ENCODE peak calls at places on chromosomes 6 and 20, in ten cellular contexts. One of them, this sample, is unnamed.

GRCh38 chr6:46490425-46491200 is 636 bp downstream of the RCAN2 start:
- DNase-seq in OCI-LY7: peak; percentile 25
- DNase-seq in psoas muscle: peak; percentile 65
- DNase-seq in HAP-1: no peak
- DNase-seq in AG04450: no peak
- DNase-seq in aorta: peak; percentile 77
- DNase-seq in pancreas: peak; percentile 76
- DNase-seq in ovary: peak; percentile 27
- DNase-seq in IMR-90: no peak
- DNase-seq in heart left ventricle: peak; percentile 57
- DNase-seq in this sample: peak; percentile 80

GRCh38 chr6:161417712-161418457 is 144.0 kb upstream of the AGPAT4 start:
- DNase-seq in OCI-LY7: no peak
- DNase-seq in psoas muscle: peak; percentile 69
- DNase-seq in HAP-1: no peak
- DNase-seq in AG04450: peak; percentile 76
- DNase-seq in aorta: no peak
- DNase-seq in pancreas: peak; percentile 86
- DNase-seq in ovary: peak; percentile 71
- DNase-seq in IMR-90: peak; percentile 85
- DNase-seq in heart left ventricle: peak; percentile 87
- DNase-seq in this sample: no peak

GRCh38 chr6:53493635-53494025 is 51.3 kb downstream of the GCLC start:
- DNase-seq in OCI-LY7: no peak
- DNase-seq in psoas muscle: no peak
- DNase-seq in HAP-1: no peak
- DNase-seq in AG04450: peak; percentile 15
- DNase-seq in aorta: no peak
- DNase-seq in pancreas: no peak
- DNase-seq in ovary: no peak
- DNase-seq in IMR-90: peak; percentile 63
- DNase-seq in heart left ventricle: no peak
- DNase-seq in this sample: no peak

GRCh38 chr6:127945434-127946097 is 44.7 kb upstream of the THEMIS start:
- DNase-seq in OCI-LY7: no peak
- DNase-seq in psoas muscle: no peak
- DNase-seq in HAP-1: no peak
- DNase-seq in AG04450: no peak
- DNase-seq in aorta: no peak
- DNase-seq in pancreas: no peak
- DNase-seq in ovary: no peak
- DNase-seq in IMR-90: no peak
- DNase-seq in heart left ventricle: no peak
- DNase-seq in this sample: no peak

GRCh38 chr6:11712760-11713159 is 65.8 kb downstream of the ADTRP start:
- DNase-seq in OCI-LY7: no peak
- DNase-seq in psoas muscle: peak; percentile 57
- DNase-seq in HAP-1: no peak
- DNase-seq in AG04450: no peak
- DNase-seq in aorta: no peak
- DNase-seq in pancreas: no peak
- DNase-seq in ovary: no peak
- DNase-seq in IMR-90: peak; percentile 46
- DNase-seq in heart left ventricle: peak; percentile 65
- DNase-seq in this sample: no peak

GRCh38 chr20:32534661-32535240 is 50.4 kb downstream of the NOL4L start:
- DNase-seq in OCI-LY7: peak; percentile 57
- DNase-seq in psoas muscle: no peak
- DNase-seq in HAP-1: no peak
- DNase-seq in AG04450: no peak
- DNase-seq in aorta: no peak
- DNase-seq in pancreas: peak; percentile 15
- DNase-seq in ovary: no peak
- DNase-seq in IMR-90: no peak
- DNase-seq in heart left ventricle: no peak
- DNase-seq in this sample: no peak

GRCh38 chr6:89644864-89645263 is 6.3 kb upstream of the LYRM2 start:
- DNase-seq in OCI-LY7: no peak
- DNase-seq in psoas muscle: no peak
- DNase-seq in HAP-1: peak; percentile 12
- DNase-seq in AG04450: no peak
- DNase-seq in aorta: no peak
- DNase-seq in pancreas: no peak
- DNase-seq in ovary: no peak
- DNase-seq in IMR-90: no peak
- DNase-seq in heart left ventricle: no peak
- DNase-seq in this sample: no peak

GRCh38 chr20:44706371-44707258 is 8.6 kb upstream of the CCN5 start:
- DNase-seq in OCI-LY7: no peak
- DNase-seq in psoas muscle: peak; percentile 84
- DNase-seq in HAP-1: no peak
- DNase-seq in AG04450: no peak
- DNase-seq in aorta: peak; percentile 87
- DNase-seq in pancreas: no peak
- DNase-seq in ovary: peak; percentile 54
- DNase-seq in IMR-90: peak; percentile 35
- DNase-seq in heart left ventricle: no peak
- DNase-seq in this sample: no peak

GRCh38 chr6:21352131-21352530 is 241.4 kb upstream of the SOX4 start:
- DNase-seq in OCI-LY7: no peak
- DNase-seq in psoas muscle: no peak
- DNase-seq in HAP-1: no peak
- DNase-seq in AG04450: no peak
- DNase-seq in aorta: no peak
- DNase-seq in pancreas: no peak
- DNase-seq in ovary: no peak
- DNase-seq in IMR-90: no peak
- DNase-seq in heart left ventricle: no peak
- DNase-seq in this sample: no peak

GRCh38 chr6:21349834-21350233 is 243.7 kb upstream of the SOX4 start:
- DNase-seq in OCI-LY7: no peak
- DNase-seq in psoas muscle: no peak
- DNase-seq in HAP-1: no peak
- DNase-seq in AG04450: no peak
- DNase-seq in aorta: no peak
- DNase-seq in pancreas: no peak
- DNase-seq in ovary: no peak
- DNase-seq in IMR-90: no peak
- DNase-seq in heart left ventricle: no peak
- DNase-seq in this sample: no peak

GRCh38 chr6:21350917-21351316 is 242.6 kb upstream of the SOX4 start:
- DNase-seq in OCI-LY7: no peak
- DNase-seq in psoas muscle: no peak
- DNase-seq in HAP-1: no peak
- DNase-seq in AG04450: no peak
- DNase-seq in aorta: no peak
- DNase-seq in pancreas: no peak
- DNase-seq in ovary: no peak
- DNase-seq in IMR-90: no peak
- DNase-seq in heart left ventricle: no peak
- DNase-seq in this sample: no peak

DNA sequence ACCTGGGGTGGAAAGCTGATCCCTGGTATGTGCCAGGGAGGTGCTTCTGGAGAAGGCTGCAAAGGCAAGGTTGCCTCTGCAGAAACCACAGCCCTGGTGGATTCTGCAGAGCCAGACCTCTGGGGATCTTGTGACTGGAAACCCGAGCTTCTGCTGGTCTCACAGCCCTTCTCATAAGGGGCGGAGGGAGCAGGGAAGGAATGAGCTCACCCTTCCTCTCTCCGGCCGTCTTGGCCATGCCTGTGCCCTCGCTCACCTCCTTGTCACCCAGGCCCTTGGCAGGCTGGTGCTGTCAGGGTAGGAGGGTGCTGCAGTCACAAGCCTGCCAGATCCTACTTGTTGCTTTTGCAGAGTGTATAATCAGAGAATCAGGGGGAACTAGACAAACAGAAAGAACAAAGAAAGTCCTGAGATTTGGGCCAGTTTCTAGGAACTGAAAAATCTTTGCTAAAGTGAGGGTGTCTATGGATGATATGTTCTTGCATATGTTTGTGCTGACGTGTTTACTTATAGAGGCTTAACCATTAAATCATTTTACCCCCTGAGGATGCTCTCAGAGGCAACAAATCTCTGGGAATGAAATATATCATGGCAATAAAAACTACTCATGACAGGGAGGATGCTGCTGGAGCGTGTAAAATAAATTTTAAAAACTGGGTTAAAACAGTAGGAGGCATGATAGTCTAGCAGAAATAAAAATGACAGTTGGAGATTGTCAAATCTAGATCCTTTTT is 244.9 kb upstream of the SOX4 start:
- DNase-seq in OCI-LY7: no peak
- DNase-seq in psoas muscle: peak; percentile 74
- DNase-seq in HAP-1: no peak
- DNase-seq in AG04450: peak; percentile 23
- DNase-seq in aorta: peak; percentile 75
- DNase-seq in pancreas: no peak
- DNase-seq in ovary: peak; percentile 17
- DNase-seq in IMR-90: peak; percentile 61
- DNase-seq in heart left ventricle: no peak
- DNase-seq in this sample: no peak
- H3K4me3 ChIP-seq in OCI-LY7: no peak overlapping the region
- H3K4me3 ChIP-seq in psoas muscle: no peak overlapping the region
- H3K4me3 ChIP-seq in HAP-1: no peak overlapping the region
- H3K4me3 ChIP-seq in AG04450: peak overlapping the region; percentile 35
- H3K4me3 ChIP-seq in aorta: no peak overlapping the region
- H3K4me3 ChIP-seq in pancreas: no peak overlapping the region
- H3K4me3 ChIP-seq in ovary: no peak overlapping the region
- H3K4me3 ChIP-seq in IMR-90: no peak overlapping the region
- H3K4me3 ChIP-seq in heart left ventricle: no peak overlapping the region
- H3K4me3 ChIP-seq in this sample: no peak overlapping the region

GRCh38 chr6:3745566-3746118 is 5.9 kb downstream of the PXDC1 start:
- DNase-seq in OCI-LY7: no peak
- DNase-seq in psoas muscle: no peak
- DNase-seq in HAP-1: no peak
- DNase-seq in AG04450: no peak
- DNase-seq in aorta: no peak
- DNase-seq in pancreas: no peak
- DNase-seq in ovary: no peak
- DNase-seq in IMR-90: no peak
- DNase-seq in heart left ventricle: no peak
- DNase-seq in this sample: no peak

GRCh38 chr6:3748208-3748701 is 3.3 kb downstream of the PXDC1 start:
- DNase-seq in OCI-LY7: peak; percentile 38
- DNase-seq in psoas muscle: peak; percentile 89
- DNase-seq in HAP-1: peak; percentile 44
- DNase-seq in AG04450: no peak
- DNase-seq in aorta: peak; percentile 88
- DNase-seq in pancreas: peak; percentile 62
- DNase-seq in ovary: no peak
- DNase-seq in IMR-90: peak; percentile 86
- DNase-seq in heart left ventricle: peak; percentile 82
- DNase-seq in this sample: peak; percentile 88

GRCh38 chr6:3746696-3747095 is 4.8 kb downstream of the PXDC1 start:
- DNase-seq in OCI-LY7: no peak
- DNase-seq in psoas muscle: no peak
- DNase-seq in HAP-1: no peak
- DNase-seq in AG04450: no peak
- DNase-seq in aorta: no peak
- DNase-seq in pancreas: no peak
- DNase-seq in ovary: no peak
- DNase-seq in IMR-90: no peak
- DNase-seq in heart left ventricle: no peak
- DNase-seq in this sample: no peak

GRCh38 chr6:3746119-3746691 is 5.3 kb downstream of the PXDC1 start:
- DNase-seq in OCI-LY7: no peak
- DNase-seq in psoas muscle: peak; percentile 77
- DNase-seq in HAP-1: no peak
- DNase-seq in AG04450: no peak
- DNase-seq in aorta: peak; percentile 76
- DNase-seq in pancreas: peak; percentile 49
- DNase-seq in ovary: no peak
- DNase-seq in IMR-90: no peak
- DNase-seq in heart left ventricle: peak; percentile 66
- DNase-seq in this sample: no peak

GRCh38 chr6:3747100-3747737 is 4.3 kb downstream of the PXDC1 start:
- DNase-seq in OCI-LY7: no peak
- DNase-seq in psoas muscle: no peak
- DNase-seq in HAP-1: no peak
- DNase-seq in AG04450: no peak
- DNase-seq in aorta: peak; percentile 74
- DNase-seq in pancreas: peak; percentile 38
- DNase-seq in ovary: no peak
- DNase-seq in IMR-90: no peak
- DNase-seq in heart left ventricle: no peak
- DNase-seq in this sample: no peak
- H3K4me3 ChIP-seq in OCI-LY7: no peak overlapping the region
- H3K4me3 ChIP-seq in psoas muscle: no peak overlapping the region
- H3K4me3 ChIP-seq in HAP-1: no peak overlapping the region
- H3K4me3 ChIP-seq in AG04450: no peak overlapping the region
- H3K4me3 ChIP-seq in aorta: peak overlapping the region; percentile 41
- H3K4me3 ChIP-seq in pancreas: no peak overlapping the region
- H3K4me3 ChIP-seq in ovary: no peak overlapping the region
- H3K4me3 ChIP-seq in IMR-90: no peak overlapping the region
- H3K4me3 ChIP-seq in heart left ventricle: no peak overlapping the region
- H3K4me3 ChIP-seq in this sample: no peak overlapping the region

GRCh38 chr20:53896041-53896440 is 174.4 kb downstream of the BCAS1 start:
- DNase-seq in OCI-LY7: no peak
- DNase-seq in psoas muscle: no peak
- DNase-seq in HAP-1: no peak
- DNase-seq in AG04450: no peak
- DNase-seq in aorta: no peak
- DNase-seq in pancreas: no peak
- DNase-seq in ovary: no peak
- DNase-seq in IMR-90: no peak
- DNase-seq in heart left ventricle: no peak
- DNase-seq in this sample: no peak

GRCh38 chr20:53899351-53900167 is 170.8 kb downstream of the BCAS1 start:
- DNase-seq in OCI-LY7: peak; percentile 93
- DNase-seq in psoas muscle: no peak
- DNase-seq in HAP-1: no peak
- DNase-seq in AG04450: no peak
- DNase-seq in aorta: no peak
- DNase-seq in pancreas: no peak
- DNase-seq in ovary: no peak
- DNase-seq in IMR-90: peak; percentile 87
- DNase-seq in heart left ventricle: peak; percentile 44
- DNase-seq in this sample: peak; percentile 62

GRCh38 chr20:53898558-53898931 is 171.8 kb downstream of the BCAS1 start:
- DNase-seq in OCI-LY7: no peak
- DNase-seq in psoas muscle: no peak
- DNase-seq in HAP-1: no peak
- DNase-seq in AG04450: no peak
- DNase-seq in aorta: no peak
- DNase-seq in pancreas: no peak
- DNase-seq in ovary: no peak
- DNase-seq in IMR-90: no peak
- DNase-seq in heart left ventricle: no peak
- DNase-seq in this sample: no peak

GRCh38 chr20:53896647-53897046 is 173.7 kb downstream of the BCAS1 start:
- DNase-seq in OCI-LY7: no peak
- DNase-seq in psoas muscle: no peak
- DNase-seq in HAP-1: no peak
- DNase-seq in AG04450: no peak
- DNase-seq in aorta: no peak
- DNase-seq in pancreas: no peak
- DNase-seq in ovary: no peak
- DNase-seq in IMR-90: no peak
- DNase-seq in heart left ventricle: no peak
- DNase-seq in this sample: no peak

GRCh38 chr20:53897884-53898557 is 172.4 kb downstream of the BCAS1 start:
- DNase-seq in OCI-LY7: no peak
- DNase-seq in psoas muscle: no peak
- DNase-seq in HAP-1: no peak
- DNase-seq in AG04450: no peak
- DNase-seq in aorta: no peak
- DNase-seq in pancreas: no peak
- DNase-seq in ovary: no peak
- DNase-seq in IMR-90: no peak
- DNase-seq in heart left ventricle: no peak
- DNase-seq in this sample: no peak
- H3K4me3 ChIP-seq in OCI-LY7: no peak overlapping the region
- H3K4me3 ChIP-seq in psoas muscle: no peak overlapping the region
- H3K4me3 ChIP-seq in HAP-1: no peak overlapping the region
- H3K4me3 ChIP-seq in AG04450: no peak overlapping the region
- H3K4me3 ChIP-seq in aorta: no peak overlapping the region
- H3K4me3 ChIP-seq in pancreas: no peak overlapping the region
- H3K4me3 ChIP-seq in ovary: no peak overlapping the region
- H3K4me3 ChIP-seq in IMR-90: no peak overlapping the region
- H3K4me3 ChIP-seq in heart left ventricle: no peak overlapping the region
- H3K4me3 ChIP-seq in this sample: no peak overlapping the region

GRCh38 chr20:38673261-38673660 is 51.0 kb upstream of the SLC32A1 start:
- DNase-seq in OCI-LY7: no peak
- DNase-seq in psoas muscle: no peak
- DNase-seq in HAP-1: peak; percentile 3
- DNase-seq in AG04450: no peak
- DNase-seq in aorta: no peak
- DNase-seq in pancreas: no peak
- DNase-seq in ovary: no peak
- DNase-seq in IMR-90: no peak
- DNase-seq in heart left ventricle: no peak
- DNase-seq in this sample: no peak
- H3K4me3 ChIP-seq in OCI-LY7: peak overlapping the region; percentile 73
- H3K4me3 ChIP-seq in psoas muscle: no peak overlapping the region
- H3K4me3 ChIP-seq in HAP-1: no peak overlapping the region
- H3K4me3 ChIP-seq in AG04450: peak overlapping the region; percentile 66
- H3K4me3 ChIP-seq in aorta: no peak overlapping the region
- H3K4me3 ChIP-seq in pancreas: no peak overlapping the region
- H3K4me3 ChIP-seq in ovary: no peak overlapping the region
- H3K4me3 ChIP-seq in IMR-90: no peak overlapping the region
- H3K4me3 ChIP-seq in heart left ventricle: no peak overlapping the region
- H3K4me3 ChIP-seq in this sample: peak overlapping the region; percentile 61